ENCODE peak calls at places on chromosomes 13 and 19, in eight cellular contexts. M is stimulated activated naive B cell treated with anti-CD40 and anti-IgM and Interleukin-4, amounts not matched to agents 10 μg/mL and 1 μg/mL and 100 μg/mL, for 72 hours; F is stimulated activated CD4-positive, alpha-beta T cell treated with anti-CD3 and anti-CD28 coated beads, Interleukin-2, amount 100 ng/mL, for 24 hours; K is Daoy; W is osteoblast; E is M059J; J is stimulated activated CD8-positive, alpha-beta memory T cell treated with anti-CD3 and anti-CD28 coated beads, Interleukin-7, amount 100 ng/mL, for 1 hour; Q is ELR. P is an unnamed sample.
A peak's percentile ranks its signal among the peaks of the same experiment; 100 is the strongest.

GRCh38 chr13:94243551-94243950 is 235.9 kb downstream of the DCT start:
- DNase-seq in J (no peak), Q (no peak), K (no peak), M (no peak), F (no peak), W (no peak), E (no peak), P (no peak)

GRCh38 chr13:20566424-20566916 is 487 bp upstream of the IFT88 start:
- DNase-seq in M (no peak), F (no peak), E (peak; percentile 64), K (no peak), W (peak; percentile 86), Q (peak; percentile 91), J (no peak), P (no peak)

GRCh38 chr19:5326986-5327623 is 13.5 kb downstream of the PTPRS start:
- DNase-seq in W (peak; percentile 15), K (no peak), M (no peak), F (no peak), J (no peak), E (no peak), Q (no peak), P (no peak)

GRCh38 chr13:99721606-99722384 is 220.5 kb downstream of the TM9SF2 start:
- DNase-seq in Q (peak; percentile 8), J (no peak), E (peak; percentile 22), M (no peak), F (no peak), K (no peak), W (no peak), P (no peak)

GRCh38 chr13:50678464-50679162 is 164.9 kb downstream of the DLEU7 start:
- DNase-seq in K (peak; percentile 94), F (no peak), Q (peak; percentile 94), E (peak; percentile 98), M (no peak), W (peak; percentile 54), J (no peak), P (peak; percentile 77)

GRCh38 chr19:33665776-33666175 is 44.0 kb downstream of the CHST8 start:
- DNase-seq in K (no peak), E (no peak), M (no peak), J (no peak), Q (no peak), F (no peak), W (no peak), P (no peak)

GRCh38 chr19:14061081-14061749 is 661 bp downstream of the PALM3 start:
- DNase-seq in Q (no peak), K (no peak), E (no peak), W (peak; percentile 48), J (no peak), M (no peak), F (no peak), P (no peak)

GRCh38 chr19:34500656-34501120 is 19.1 kb downstream of the WTIP start:
- DNase-seq in Q (no peak), W (peak; percentile 65), J (no peak), F (no peak), K (no peak), M (no peak), E (no peak), P (no peak)

GRCh38 chr19:43610493-43610892 is 1.4 kb upstream of the SRRM5 start:
- DNase-seq in J (no peak), M (no peak), E (peak; percentile 59), K (no peak), Q (peak; percentile 21), F (no peak), W (peak; percentile 75), P (no peak)

GRCh38 chr19:38877781-38878574 is at the start of gene RINL:
- DNase-seq in M (peak; percentile 58), J (peak; percentile 43), W (peak; percentile 68), Q (no peak), F (peak; percentile 70), E (no peak), K (no peak), P (no peak)

GRCh38 chr13:71169125-71169524 is 697.9 kb downstream of the DACH1 start:
- DNase-seq in W (no peak), J (no peak), F (no peak), E (no peak), Q (no peak), K (no peak), M (no peak), P (no peak)

GRCh38 chr19:4304509-4305252 is at the start of gene FSD1:
- DNase-seq in M (peak; percentile 71), K (peak; percentile 88), F (peak; percentile 86), E (peak; percentile 66), Q (peak; percentile 82), W (peak; percentile 99), J (peak; percentile 33), P (no peak)